ENCODE peak calls at places on chromosomes 2 and 18, in five cellular contexts. K is cardiac fibroblast, Z is mammary epithelial cell, O is stomach, R is kidney epithelial cell. T is an unnamed sample.

GRCh38 chr2:29655391-29656086 is 265.8 kb downstream of the ALK start:
- DNase-seq in O (no peak), Z (no peak), K (peak), R (no peak), T (no peak)

GRCh38 chr2:217886720-217887309 is 116.0 kb downstream of the TNS1 start:
- DNase-seq in R (no peak), K (peak), Z (peak), O (peak), T (peak)

GRCh38 chr18:11850821-11851155 is 425 bp upstream of the CHMP1B start:
- DNase-seq in Z (peak), O (no peak), R (no peak), K (peak), T (no peak)

GRCh38 chr2:6074303-6074702 is 382.1 kb downstream of the SOX11 start:
- DNase-seq in K (no peak), Z (no peak), R (no peak), O (no peak), T (no peak)

GRCh38 chr2:133566967-133567645 is 1.2 kb downstream of the NCKAP5 start:
- DNase-seq in K (peak), Z (peak), R (peak), O (peak), T (no peak)

GRCh38 chr2:24707141-24707540 is 86.0 kb downstream of the PTRHD1 start:
- DNase-seq in Z (no peak), R (no peak), K (no peak), O (no peak), T (no peak)

GRCh38 chr2:42754021-42754775 is 9.7 kb downstream of the OXER1 start:
- DNase-seq in O (no peak), R (no peak), Z (no peak), K (no peak), T (peak)

GRCh38 chr2:27956895-27957294 is 66.4 kb downstream of the BABAM2 start:
- DNase-seq in R (no peak), K (peak), Z (peak), O (no peak), T (no peak)

GRCh38 chr18:25349926-25350560 is 1.9 kb downstream of the ZNF521 start:
- DNase-seq in Z (no peak), O (no peak), K (no peak), R (no peak), T (no peak)

GRCh38 chr2:158624961-158625360 is 168.2 kb downstream of the PKP4 start:
- DNase-seq in O (no peak), Z (no peak), R (no peak), K (no peak), T (no peak)

GRCh38 chr2:189685540-189686229 is 11.2 kb downstream of the ANKAR start:
- DNase-seq in R (peak), Z (peak), O (peak), K (peak), T (peak)

GRCh38 chr2:102975996-102976636 is 214.3 kb downstream of the TMEM182 start:
- DNase-seq in O (no peak), K (peak), R (peak), Z (peak), T (peak)

GRCh38 chr2:232658217-232658785 is 24.9 kb downstream of the EFHD1 start:
- DNase-seq in O (no peak), Z (no peak), K (no peak), R (no peak), T (peak)

GRCh38 chr2:41142463-41142862 is 690.6 kb upstream of the SLC8A1 start:
- DNase-seq in Z (no peak), O (no peak), R (no peak), K (no peak), T (no peak)

GRCh38 chr2:18824317-18824716 is 234.9 kb upstream of the NT5C1B start:
- DNase-seq in K (no peak), O (peak), Z (no peak), R (no peak), T (no peak)

GRCh38 chr2:3128786-3129185 is 248.8 kb downstream of the EIPR1 start:
- DNase-seq in O (no peak), R (no peak), Z (no peak), K (no peak), T (no peak)

GRCh38 chr2:28958689-28959088 is 22.4 kb upstream of the TOGARAM2 start:
- DNase-seq in Z (peak), O (no peak), K (peak), R (no peak), T (peak)

GRCh38 chr2:203890733-203891132 is 23.2 kb downstream of the CTLA4 start:
- DNase-seq in Z (no peak), K (no peak), O (no peak), R (no peak), T (no peak)

GRCh38 chr2:75680402-75680801 is 30.3 kb downstream of the GCFC2 start:
- DNase-seq in Z (no peak), K (no peak), O (no peak), R (no peak), T (no peak)

GRCh38 chr18:23888880-23889279 is 125.7 kb upstream of the TTC39C start:
- DNase-seq in K (no peak), R (no peak), Z (no peak), O (no peak), T (no peak)

GRCh38 chr18:70384181-70384790 is 95.4 kb downstream of the SOCS6 start:
- DNase-seq in Z (peak), R (peak), K (peak), O (no peak), T (no peak)

GRCh38 chr2:175575346-175576258 is 394.1 kb upstream of the ATP5MC3 start:
- DNase-seq in R (no peak), Z (no peak), O (no peak), K (no peak), T (peak)

GRCh38 chr2:120434487-120434886 is 88.6 kb downstream of the INHBB start:
- DNase-seq in Z (no peak), K (no peak), O (no peak), R (no peak), T (no peak)

GRCh38 chr18:63908858-63909257 is 1.1 kb downstream of the SERPINB10 start:
- DNase-seq in K (no peak), Z (no peak), R (no peak), O (no peak), T (peak)

GRCh38 chr18:3879836-3880120 is 429.8 kb downstream of the TGIF1 start:
- DNase-seq in Z (no peak), K (no peak), O (no peak), R (no peak), T (no peak)

GRCh38 chr2:134361648-134362047 is 107.8 kb downstream of the MGAT5 start:
- DNase-seq in R (no peak), K (no peak), Z (no peak), O (no peak), T (no peak)

GRCh38 chr2:37555457-37555856 is 116.0 kb downstream of the CDC42EP3 start:
- DNase-seq in O (no peak), K (no peak), Z (peak), R (no peak), T (peak)

GRCh38 chr2:158321264-158321663 is 135.3 kb downstream of the CCDC148 start:
- DNase-seq in Z (peak), K (peak), O (no peak), R (no peak), T (no peak)

GRCh38 chr2:43418673-43419072 is 177.2 kb downstream of the THADA start:
- DNase-seq in O (no peak), R (no peak), Z (no peak), K (no peak), T (no peak)

GRCh38 chr2:237540823-237541222 is 25.6 kb upstream of the PRLH start:
- DNase-seq in O (peak), K (peak), Z (peak), R (no peak), T (peak)

GRCh38 chr18:7452331-7452730 is 114.8 kb upstream of the PTPRM start:
- DNase-seq in Z (peak), R (no peak), K (peak), O (no peak), T (no peak)
- TF ChIP-seq CTCF in Z (peak), R (peak), K (peak), O (no peak), T (peak)

GRCh38 chr2:174344716-174345472 is 10.1 kb downstream of the SP9 start:
- DNase-seq in O (no peak), Z (peak), R (no peak), K (peak), T (no peak)
- H3K4me3 ChIP-seq in O (no peak), Z (no peak), R (no peak), K (no peak), T (no peak)

DNA sequence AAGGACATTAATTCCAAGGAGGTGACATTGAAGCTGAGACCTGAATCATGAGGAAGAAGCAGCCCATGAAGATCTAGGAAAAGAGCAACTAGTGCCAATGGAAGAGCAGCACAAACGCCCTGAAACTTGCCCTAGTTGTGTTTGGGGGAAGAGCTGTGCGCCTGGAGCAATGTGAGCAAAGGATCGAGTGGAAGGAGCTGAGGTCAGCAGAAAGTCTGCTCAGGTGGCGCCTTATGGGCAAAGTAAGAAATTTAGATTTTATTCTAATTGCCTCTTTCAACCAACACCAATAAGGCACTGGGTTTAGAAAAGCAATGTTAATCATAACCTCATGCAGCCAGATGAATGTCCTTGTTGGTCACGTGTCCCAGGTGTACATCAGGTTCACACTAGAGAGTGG is 226.0 kb upstream of the THSD7B start:
- DNase-seq in Z (no peak), K (no peak), O (no peak), R (no peak), T (no peak)
- TF ChIP-seq CTCF in Z (no peak), K (no peak), O (no peak), R (no peak), T (no peak)

DNA sequence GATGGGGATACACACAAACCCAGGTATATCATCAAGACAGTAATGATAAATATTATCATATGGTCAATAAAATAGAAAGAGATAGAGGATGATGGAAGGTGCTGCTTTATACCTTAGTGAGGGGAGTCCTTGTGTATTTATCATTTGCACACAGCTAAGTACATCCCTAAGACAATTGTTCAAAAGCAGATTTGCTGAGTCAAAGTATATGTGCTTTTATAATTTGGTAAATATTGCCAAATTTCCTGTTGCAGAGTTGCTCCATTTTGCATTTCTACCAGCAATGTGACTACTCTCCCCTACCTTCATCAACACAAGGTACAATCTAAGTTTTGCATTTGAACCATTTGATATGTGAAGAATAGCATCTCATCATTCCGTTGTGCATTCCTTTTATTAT is 22.6 kb upstream of the PLEK start:
- DNase-seq in K (no peak), Z (no peak), O (no peak), R (no peak), T (no peak)
- H3K4me3 ChIP-seq in K (no peak), Z (no peak), O (no peak), R (no peak), T (no peak)

DNA sequence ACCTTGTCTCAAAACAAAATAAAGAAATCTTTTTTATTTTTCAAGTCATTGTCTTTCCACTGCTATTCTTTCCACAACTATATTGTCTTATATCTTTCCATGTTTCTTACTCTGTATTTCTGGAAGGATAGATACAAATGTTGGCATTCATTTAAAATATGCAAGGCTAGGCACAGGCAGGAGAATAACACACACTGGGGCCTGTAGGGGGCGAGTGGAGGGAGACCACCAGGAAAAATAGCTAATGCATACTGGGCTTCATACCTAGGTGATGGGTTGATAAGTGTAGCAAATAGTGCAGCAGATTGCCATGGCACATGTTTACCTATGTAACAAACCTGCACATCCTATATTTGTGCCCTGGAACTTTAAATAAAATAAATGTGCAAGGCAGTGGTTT is 9.6 kb downstream of the MRPL30 start:
- DNase-seq in O (no peak), R (no peak), K (no peak), Z (no peak), T (no peak)
- TF ChIP-seq CTCF in O (no peak), R (no peak), K (no peak), Z (no peak), T (no peak)

GRCh38 chr2:240452471-240453256 is 17.2 kb downstream of the GPC1 start:
- DNase-seq in Z (peak), R (no peak), O (peak), K (peak), T (no peak)
- H3K4me3 ChIP-seq in Z (peak), R (peak), O (peak), K (peak), T (no peak)

GRCh38 chr2:117537030-117537429 is 277.5 kb upstream of the DDX18 start:
- DNase-seq in R (no peak), K (no peak), O (no peak), Z (no peak), T (no peak)

DNA sequence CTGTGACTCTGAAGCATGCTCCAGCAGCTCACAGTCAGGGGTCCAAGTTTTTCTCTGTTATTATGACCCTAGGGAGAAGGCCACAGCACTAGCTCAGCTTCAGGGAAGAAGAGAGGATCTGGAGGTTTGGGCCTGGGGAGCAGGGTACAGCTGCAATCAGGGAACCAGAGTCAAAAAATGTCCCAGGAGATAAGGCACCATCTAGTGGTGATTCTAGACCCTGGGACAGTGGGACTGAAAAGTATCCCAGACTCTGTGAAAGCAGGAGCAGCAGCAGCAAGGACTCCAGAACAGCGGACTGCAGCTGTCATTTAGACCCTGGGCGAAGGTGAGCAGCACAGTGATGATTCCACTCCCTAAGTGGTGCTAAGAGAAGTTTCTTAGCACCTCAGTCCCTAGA is 278.4 kb upstream of the DDX18 start:
- DNase-seq in O (no peak), R (no peak), Z (no peak), K (no peak), T (no peak)
- TF ChIP-seq CTCF in O (no peak), R (peak), Z (no peak), K (no peak), T (peak)

GRCh38 chr2:157262248-157262647 is 4.7 kb downstream of the GALNT5 start:
- DNase-seq in R (no peak), O (no peak), K (no peak), Z (no peak), T (no peak)

GRCh38 chr2:157258520-157259326 is 1.2 kb downstream of the GALNT5 start:
- DNase-seq in R (no peak), K (no peak), O (peak), Z (no peak), T (no peak)

GRCh38 chr2:157257312-157258252 is at the start of gene GALNT5:
- DNase-seq in O (peak), K (peak), R (no peak), Z (peak), T (no peak)

GRCh38 chr2:157261199-157261782 is 3.8 kb downstream of the GALNT5 start:
- DNase-seq in K (peak), R (peak), O (peak), Z (peak), T (no peak)

DNA sequence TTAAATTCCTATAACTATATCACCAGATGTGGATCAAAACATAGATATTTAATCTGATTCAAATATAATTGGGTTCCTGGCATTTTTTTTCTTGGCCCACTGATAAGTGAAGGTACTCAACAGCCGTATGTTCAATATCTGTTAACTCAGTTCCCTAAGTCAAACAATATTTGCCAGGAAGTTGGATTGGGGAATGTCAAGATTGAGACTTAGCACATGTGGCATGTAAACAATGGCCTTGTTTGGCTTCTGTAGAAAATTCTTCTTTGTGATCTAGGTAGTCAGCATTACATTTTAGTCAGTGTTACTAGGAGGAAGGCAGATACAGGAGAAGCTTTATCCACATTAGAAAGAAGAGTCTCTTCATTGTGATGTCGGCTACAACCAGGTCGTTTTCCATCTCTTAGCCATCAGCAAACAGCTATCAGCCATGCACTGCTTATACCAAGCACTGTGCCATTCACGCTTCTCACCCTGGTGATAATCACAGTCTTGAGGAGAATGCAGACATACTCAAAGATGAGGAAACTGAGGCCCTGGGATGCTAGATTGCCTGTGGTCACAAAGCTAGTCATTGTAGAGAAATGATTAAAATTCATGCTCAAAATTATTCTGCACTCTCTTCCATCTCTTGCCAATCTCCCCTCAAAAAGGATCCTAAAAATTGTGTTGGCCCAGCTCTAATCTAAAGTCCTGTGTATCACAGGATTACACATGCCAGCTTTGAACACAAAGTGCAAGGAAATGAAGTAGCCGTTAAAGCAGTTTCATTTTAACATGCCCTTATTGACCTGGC is 3.1 kb downstream of the GALNT5 start:
- DNase-seq in K (no peak), O (no peak), Z (no peak), R (no peak), T (no peak)
- H3K4me3 ChIP-seq in K (peak), O (no peak), Z (peak), R (no peak), T (no peak)

GRCh38 chr2:241944821-241945220 is 75.3 kb downstream of the RTP5 start:
- DNase-seq in R (no peak), Z (no peak), K (no peak), O (peak), T (no peak)

GRCh38 chr2:241942416-241943208 is 73.1 kb downstream of the RTP5 start:
- DNase-seq in K (no peak), R (no peak), O (peak), Z (no peak), T (no peak)

GRCh38 chr2:241941691-241942301 is 72.3 kb downstream of the RTP5 start:
- DNase-seq in R (no peak), K (no peak), Z (no peak), O (peak), T (no peak)

GRCh38 chr2:241943961-241944575 is 74.5 kb downstream of the RTP5 start:
- DNase-seq in K (no peak), O (no peak), R (no peak), Z (no peak), T (no peak)

DNA sequence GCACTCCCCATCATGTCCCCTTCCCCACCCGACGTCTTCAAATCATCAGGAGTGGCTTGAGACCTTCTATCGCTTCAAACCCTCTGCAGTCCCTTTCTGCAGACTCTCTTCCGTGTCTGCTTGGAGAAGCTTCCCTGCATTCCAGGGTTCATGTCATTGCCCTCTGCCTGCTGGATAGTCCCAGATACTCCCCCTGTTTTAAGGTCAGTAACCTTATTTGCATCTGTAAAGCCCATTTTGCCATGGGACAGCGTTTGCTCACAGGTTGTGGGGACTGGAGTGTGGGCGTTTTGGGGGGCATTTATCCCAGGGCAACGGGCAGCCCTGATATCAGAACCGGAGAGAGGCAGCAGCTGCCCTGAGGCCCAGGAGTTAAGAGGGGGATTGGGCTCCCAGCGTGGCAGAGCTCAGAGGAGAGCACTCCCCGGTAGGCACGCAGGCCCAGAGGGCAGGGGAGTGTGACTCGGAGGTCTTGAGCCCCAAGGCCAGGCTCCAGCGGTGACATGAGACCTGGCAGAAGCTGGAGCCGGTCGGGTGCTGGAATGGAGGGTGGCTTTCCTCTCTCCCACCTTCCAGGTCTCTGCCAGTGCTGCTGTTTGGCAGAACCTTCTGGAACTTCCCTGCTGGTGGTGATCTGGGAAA is 73.8 kb downstream of the RTP5 start:
- DNase-seq in K (no peak), Z (no peak), O (no peak), R (no peak), T (no peak)
- TF ChIP-seq CTCF in K (no peak), Z (no peak), O (no peak), R (no peak), T (no peak)